ENCODE peak calls at places on chromosomes 11 and 22, in ten cellular contexts. Y is heart right ventricle, J is transverse colon, K is Peyer's patch, N is foreskin fibroblast, C is astrocyte of the spinal cord, Q is body of pancreas, F is HCT116, G is BJ, S is cardiac muscle cell. P is an unnamed sample.

GRCh38 chr11:19557720-19558140 is 154.9 kb upstream of the NAV2 start:
- DNase-seq in Y (peak), J (peak), K (peak), N (peak), C (peak), Q (peak), F (peak), G (no peak), S (peak), P (no peak)

GRCh38 chr22:22047776-22048175 is 65.2 kb upstream of the TOP3B start:
- DNase-seq in Y (no peak), J (no peak), K (no peak), N (no peak), C (no peak), Q (no peak), F (no peak), G (no peak), S (no peak), P (no peak)

GRCh38 chr11:65414776-65415498 is 7.7 kb upstream of the NEAT1 start:
- DNase-seq in Y (no peak), J (peak), K (no peak), N (peak), C (no peak), Q (no peak), F (no peak), G (no peak), S (no peak), P (no peak)

GRCh38 chr22:19517919-19518567 is 6.2 kb downstream of the CLDN5 start:
- DNase-seq in Y (no peak), J (no peak), K (peak), N (no peak), C (no peak), Q (no peak), F (no peak), G (no peak), S (no peak), P (no peak)

GRCh38 chr11:15481871-15482270 is 367.1 kb downstream of the INSC start:
- DNase-seq in Y (no peak), J (no peak), K (no peak), N (no peak), C (no peak), Q (no peak), F (no peak), G (no peak), S (no peak), P (no peak)

GRCh38 chr11:11789735-11790369 is 51.9 kb upstream of the USP47 start:
- DNase-seq in Y (no peak), J (no peak), K (no peak), N (peak), C (peak), Q (no peak), F (no peak), G (no peak), S (peak), P (no peak)

GRCh38 chr11:111137846-111138245 is 107.7 kb upstream of the POU2AF2 start:
- DNase-seq in Y (no peak), J (no peak), K (no peak), N (no peak), C (no peak), Q (no peak), F (no peak), G (no peak), S (no peak), P (no peak)

GRCh38 chr11:74670171-74670570 is 61.1 kb downstream of the CHRDL2 start:
- DNase-seq in Y (no peak), J (no peak), K (no peak), N (no peak), C (no peak), Q (no peak), F (no peak), G (no peak), S (no peak), P (no peak)

GRCh38 chr22:36117053-36117554 is 43.5 kb downstream of the APOL3 start:
- DNase-seq in Y (no peak), J (no peak), K (no peak), N (no peak), C (no peak), Q (no peak), F (no peak), G (no peak), S (peak), P (no peak)

GRCh38 chr11:19664896-19665548 is 47.6 kb upstream of the NAV2 start:
- DNase-seq in Y (no peak), J (no peak), K (no peak), N (peak), C (no peak), Q (no peak), F (no peak), G (no peak), S (no peak), P (no peak)

GRCh38 chr11:65427691-65428577 is 5.3 kb downstream of the NEAT1 start:
- DNase-seq in Y (no peak), J (peak), K (peak), N (peak), C (peak), Q (peak), F (peak), G (no peak), S (no peak), P (no peak)

GRCh38 chr11:115409691-115410220 is 94.5 kb downstream of the CADM1 start:
- DNase-seq in Y (no peak), J (no peak), K (no peak), N (no peak), C (peak), Q (no peak), F (no peak), G (no peak), S (peak), P (no peak)

GRCh38 chr22:39959640-39960447 is at the start of gene TMA7B:
- DNase-seq in Y (no peak), J (no peak), K (peak), N (peak), C (peak), Q (no peak), F (no peak), G (no peak), S (no peak), P (peak)

GRCh38 chr22:33380789-33381530 is 322.8 kb upstream of the SYN3 start:
- DNase-seq in Y (no peak), J (no peak), K (no peak), N (no peak), C (peak), Q (no peak), F (no peak), G (peak), S (no peak), P (peak)

GRCh38 chr11:62445314-62445740 is 26.5 kb downstream of the SCGB1A1 start:
- DNase-seq in Y (no peak), J (peak), K (no peak), N (no peak), C (peak), Q (no peak), F (no peak), G (no peak), S (no peak), P (no peak)

GRCh38 chr11:104781719-104782376 is 116.4 kb downstream of the CASP12 start:
- DNase-seq in Y (no peak), J (no peak), K (no peak), N (no peak), C (no peak), Q (no peak), F (no peak), G (no peak), S (no peak), P (no peak)

GRCh38 chr11:76590631-76590950 is 80.0 kb downstream of the LRRC32 start:
- DNase-seq in Y (no peak), J (no peak), K (no peak), N (no peak), C (no peak), Q (no peak), F (no peak), G (no peak), S (no peak), P (no peak)

GRCh38 chr11:73087730-73088129 is 54.4 kb downstream of the FCHSD2 start:
- DNase-seq in Y (no peak), J (no peak), K (no peak), N (peak), C (no peak), Q (no peak), F (no peak), G (no peak), S (no peak), P (peak)

GRCh38 chr11:72617080-72617744 is 57.0 kb downstream of the PDE2A start:
- DNase-seq in Y (no peak), J (peak), K (no peak), N (peak), C (peak), Q (no peak), F (no peak), G (no peak), S (no peak), P (no peak)

GRCh38 chr22:25282346-25282670 is 62.9 kb downstream of the CRYBB2 start:
- DNase-seq in Y (no peak), J (no peak), K (no peak), N (no peak), C (no peak), Q (no peak), F (no peak), G (no peak), S (peak), P (no peak)
- H3K4me3 ChIP-seq in Y (no peak), J (no peak), K (no peak), N (no peak), C (no peak), Q (no peak), F (no peak), G (no peak), S (peak), P (no peak)

DNA sequence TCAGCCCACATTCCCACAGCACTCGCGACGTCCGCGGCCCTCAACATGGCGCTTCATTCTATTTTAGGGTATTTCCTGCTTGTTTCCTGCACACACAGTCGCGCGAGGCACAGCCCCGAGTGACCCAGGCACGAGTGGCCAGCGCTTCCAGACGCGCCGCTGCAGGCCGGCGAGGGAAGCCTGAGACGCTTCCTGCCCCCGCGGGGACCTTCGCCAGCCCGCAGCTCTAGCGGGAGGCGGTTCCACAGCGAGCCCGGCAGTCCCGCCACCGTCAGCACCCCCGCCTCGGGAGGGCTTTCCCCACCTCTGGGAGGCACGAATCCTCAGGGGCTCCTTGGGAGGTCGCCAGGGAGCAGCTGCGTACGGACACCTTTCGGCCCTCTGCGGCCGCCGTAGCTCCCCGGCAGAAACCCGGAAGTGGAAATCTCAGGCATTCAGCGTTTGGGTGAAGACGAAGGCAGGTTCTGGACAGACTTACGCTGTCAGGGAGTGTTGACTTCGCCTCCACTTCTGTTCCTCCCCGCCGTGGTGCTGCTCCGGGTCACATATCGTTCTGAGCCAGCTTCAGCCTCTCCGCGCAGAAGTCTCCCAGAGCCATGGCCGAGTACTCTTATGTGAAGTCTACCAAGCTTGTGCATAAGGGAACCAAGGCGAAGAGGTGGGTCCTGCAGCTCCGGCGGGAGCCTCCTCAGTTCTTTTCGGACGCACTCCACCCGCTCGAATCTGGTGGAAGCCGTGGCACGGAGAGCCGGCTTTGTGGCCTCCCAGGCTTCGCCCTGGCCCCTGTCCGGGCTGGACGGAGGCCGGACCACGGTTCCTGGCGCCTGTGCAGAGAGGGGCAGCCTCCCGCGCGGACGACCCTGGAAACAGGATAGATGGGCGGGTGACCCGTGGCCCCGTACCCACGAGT is 2925.9 kb upstream of the OR11H1 start:
- DNase-seq in Y (peak), J (no peak), K (no peak), N (peak), C (no peak), Q (no peak), F (no peak), G (no peak), S (no peak), P (no peak)
- H3K4me3 ChIP-seq in Y (no peak), J (no peak), K (no peak), N (no peak), C (no peak), Q (no peak), F (no peak), G (no peak), S (no peak), P (no peak)

DNA sequence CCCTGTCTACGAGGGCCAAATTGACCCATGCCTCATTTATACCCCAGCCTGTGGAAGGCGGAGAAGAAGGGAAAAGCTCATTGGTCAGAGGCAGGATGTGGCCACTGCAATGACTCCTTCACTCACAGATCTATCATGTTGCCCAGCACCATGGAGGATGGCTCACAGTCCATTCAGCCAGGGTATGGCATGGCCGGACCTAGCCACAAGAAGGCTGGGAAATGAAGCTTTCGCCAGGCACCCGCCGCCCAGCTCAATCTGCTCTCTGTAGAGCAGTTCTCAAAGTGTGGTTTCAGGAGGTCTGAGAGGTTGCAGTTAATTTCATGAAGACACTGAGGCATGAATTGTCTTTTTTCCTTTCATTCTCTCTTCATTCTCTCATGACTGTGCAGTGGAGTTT is 40.6 kb upstream of the LINC01488 start:
- DNase-seq in Y (no peak), J (no peak), K (no peak), N (no peak), C (no peak), Q (no peak), F (no peak), G (no peak), S (no peak), P (no peak)
- H3K4me3 ChIP-seq in Y (no peak), J (no peak), K (no peak), N (no peak), C (no peak), Q (no peak), F (no peak), G (no peak), S (no peak), P (no peak)

GRCh38 chr22:47152938-47153337 is 390.5 kb downstream of the TBC1D22A start:
- DNase-seq in Y (no peak), J (no peak), K (no peak), N (no peak), C (no peak), Q (no peak), F (no peak), G (no peak), S (no peak), P (no peak)

GRCh38 chr22:47155131-47155885 is 392.9 kb downstream of the TBC1D22A start:
- DNase-seq in Y (peak), J (no peak), K (no peak), N (no peak), C (no peak), Q (no peak), F (no peak), G (no peak), S (no peak), P (no peak)

GRCh38 chr22:47152236-47152635 is 389.8 kb downstream of the TBC1D22A start:
- DNase-seq in Y (no peak), J (no peak), K (no peak), N (no peak), C (no peak), Q (no peak), F (no peak), G (no peak), S (no peak), P (no peak)

GRCh38 chr22:47154621-47155081 is 392.2 kb downstream of the TBC1D22A start:
- DNase-seq in Y (peak), J (no peak), K (no peak), N (peak), C (peak), Q (peak), F (no peak), G (no peak), S (peak), P (peak)

GRCh38 chr22:47153854-47154542 is 391.5 kb downstream of the TBC1D22A start:
- DNase-seq in Y (no peak), J (no peak), K (no peak), N (peak), C (no peak), Q (no peak), F (no peak), G (no peak), S (no peak), P (no peak)
- H3K4me3 ChIP-seq in Y (no peak), J (no peak), K (no peak), N (no peak), C (no peak), Q (no peak), F (no peak), G (no peak), S (no peak), P (no peak)